ENCODE peak calls at places on chromosomes 11 and 22, in nine cellular contexts. Z, M, V, A, O, G, F, X and P are unnamed samples.

GRCh38 chr11:72625746-72626636 is 48.2 kb downstream of the PDE2A start:
- DNase-seq in Z (no peak), M (peak; percentile 27), V (no peak), A (peak; percentile 23), O (peak; percentile 90), G (peak; percentile 26), F (peak; percentile 71), X (peak; percentile 73), P (peak; percentile 45)

GRCh38 chr11:88398372-88399140 is 61.0 kb upstream of the CTSC start:
- DNase-seq in Z (no peak), M (peak; percentile 69), V (no peak), A (no peak), O (no peak), G (no peak), F (no peak), X (no peak), P (no peak)

GRCh38 chr11:65793625-65794400 is 7.0 kb downstream of the OVOL1 start:
- DNase-seq in Z (no peak), M (no peak), V (no peak), A (no peak), O (no peak), G (no peak), F (no peak), X (no peak), P (no peak)

GRCh38 chr11:116712428-116712827 is 60.4 kb downstream of the BUD13 start:
- DNase-seq in Z (no peak), M (no peak), V (no peak), A (no peak), O (no peak), G (no peak), F (no peak), X (no peak), P (no peak)

GRCh38 chr11:45180888-45181594 is 34.6 kb downstream of the PRDM11 start:
- DNase-seq in Z (no peak), M (peak; percentile 41), V (peak; percentile 79), A (peak; percentile 30), O (peak; percentile 88), G (peak; percentile 36), F (peak; percentile 65), X (peak; percentile 83), P (peak; percentile 54)

GRCh38 chr22:41917906-41918791 is 3.3 kb upstream of the SHISA8 start:
- DNase-seq in Z (no peak), M (peak; percentile 63), V (no peak), A (peak; percentile 32), O (no peak), G (no peak), F (no peak), X (peak; percentile 65), P (no peak)

GRCh38 chr22:43392385-43392989 is 19.3 kb upstream of the MPPED1 start:
- DNase-seq in Z (no peak), M (no peak), V (no peak), A (no peak), O (no peak), G (no peak), F (no peak), X (no peak), P (no peak)

GRCh38 chr22:34105461-34106062 is 185.3 kb upstream of the LARGE1 start:
- DNase-seq in Z (peak; percentile 91), M (no peak), V (peak; percentile 35), A (peak; percentile 56), O (peak; percentile 76), G (peak; percentile 75), F (no peak), X (peak; percentile 72), P (peak; percentile 51)

GRCh38 chr22:19722915-19723164 is 499 bp upstream of the GP1BB start:
- DNase-seq in Z (peak; percentile 77), M (no peak), V (no peak), A (no peak), O (no peak), G (no peak), F (no peak), X (no peak), P (no peak)

GRCh38 chr11:62694455-62695167 is 5.3 kb upstream of the LRRN4CL start:
- DNase-seq in Z (peak; percentile 87), M (peak; percentile 82), V (peak; percentile 80), A (peak; percentile 90), O (peak; percentile 91), G (peak; percentile 90), F (peak; percentile 66), X (peak; percentile 76), P (peak; percentile 75)

GRCh38 chr11:71379722-71380121 is 68.5 kb downstream of the DHCR7 start:
- DNase-seq in Z (no peak), M (no peak), V (no peak), A (no peak), O (no peak), G (no peak), F (no peak), X (no peak), P (no peak)

GRCh38 chr11:95149659-95150294 is 60.1 kb downstream of the ENDOD1 start:
- DNase-seq in Z (peak; percentile 56), M (no peak), V (no peak), A (no peak), O (peak; percentile 75), G (peak; percentile 90), F (peak; percentile 71), X (no peak), P (peak; percentile 58)

GRCh38 chr11:898540-899190 is 11.9 kb downstream of the CHID1 start:
- DNase-seq in Z (no peak), M (no peak), V (no peak), A (peak; percentile 23), O (no peak), G (peak; percentile 74), F (no peak), X (no peak), P (no peak)
- TF ChIP-seq CTCF in Z (peak; percentile 67), M (peak; percentile 22), V (no peak), A (peak; percentile 49), O (no peak), G (no peak), F (no peak), X (no peak), P (no peak)

GRCh38 chr11:818396-819128 is at the start of gene PNPLA2:
- DNase-seq in Z (peak; percentile 69), M (no peak), V (peak; percentile 61), A (no peak), O (no peak), G (no peak), F (no peak), X (peak; percentile 79), P (no peak)

GRCh38 chr11:813037-813436 is 3.3 kb downstream of the RPLP2 start:
- DNase-seq in Z (no peak), M (no peak), V (no peak), A (no peak), O (no peak), G (no peak), F (no peak), X (no peak), P (no peak)

GRCh38 chr11:816433-816779 is 2.3 kb upstream of the PNPLA2 start:
- DNase-seq in Z (no peak), M (no peak), V (no peak), A (no peak), O (no peak), G (no peak), F (no peak), X (no peak), P (no peak)

GRCh38 chr11:813440-814096 is 3.8 kb downstream of the RPLP2 start:
- DNase-seq in Z (no peak), M (no peak), V (no peak), A (no peak), O (no peak), G (no peak), F (no peak), X (no peak), P (no peak)

DNA sequence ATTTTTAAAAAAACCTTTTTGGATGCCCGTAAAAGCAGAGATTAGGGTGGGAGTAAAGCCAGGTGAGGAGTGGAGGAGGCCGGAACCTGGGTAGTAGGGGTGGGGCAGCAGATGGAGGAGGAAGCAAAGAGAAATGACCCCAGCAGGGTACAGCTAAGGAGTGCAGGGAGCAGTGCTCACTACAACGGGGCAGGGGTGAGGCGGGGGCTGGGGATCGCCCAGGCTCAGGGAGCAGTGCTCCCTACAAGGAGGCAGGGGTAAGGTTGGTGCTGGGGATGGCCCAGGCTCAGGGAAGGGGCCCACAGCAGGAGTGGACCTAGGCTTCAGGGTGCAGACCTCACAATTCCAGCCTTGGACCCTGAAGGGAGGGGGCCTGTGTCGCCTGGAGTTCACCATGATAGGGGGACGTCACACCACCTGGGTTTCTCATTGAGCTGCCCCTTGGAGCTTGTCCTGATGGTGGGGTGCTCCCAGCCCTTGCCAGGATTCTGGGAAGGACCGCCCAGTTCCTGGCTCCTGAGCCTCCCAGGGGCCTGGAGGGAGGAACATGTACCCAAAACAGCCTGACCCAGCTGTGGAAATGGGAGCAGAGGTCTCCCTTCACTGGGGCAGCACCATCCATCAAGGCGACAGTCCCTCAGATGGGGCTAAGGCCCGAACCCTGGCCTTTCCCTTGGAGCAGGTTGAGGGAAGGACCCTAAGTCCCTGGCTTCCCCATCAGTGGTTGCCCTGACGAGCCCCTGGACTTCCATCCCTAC is 2.9 kb upstream of the PNPLA2 start:
- DNase-seq in Z (no peak), M (no peak), V (no peak), A (no peak), O (no peak), G (no peak), F (no peak), X (no peak), P (no peak)
- TF ChIP-seq POLR2A in Z (peak; percentile 33), M (no peak), V (no peak), A (no peak), O (no peak), G (no peak), F (no peak), X (no peak), P (no peak)

GRCh38 chr11:14480716-14481115 is 18.9 kb downstream of the COPB1 start:
- DNase-seq in Z (no peak), M (no peak), V (no peak), A (no peak), O (no peak), G (no peak), F (no peak), X (no peak), P (no peak)
- H3K36me3 ChIP-seq in Z (peaks cover 30% of the 10 kb centered on the region), M (peaks cover 65% of the 10 kb centered on the region), V (no peaks in the 10 kb centered on the region), A (peaks cover 99% of the 10 kb centered on the region), O (peaks cover 81% of the 10 kb centered on the region), G (no peaks in the 10 kb centered on the region), F (peaks cover 26% of the 10 kb centered on the region), X (no peaks in the 10 kb centered on the region), P (peaks cover 6% of the 10 kb centered on the region)

GRCh38 chr11:764322-765024 is 12.8 kb downstream of the GATD1 start:
- DNase-seq in Z (no peak), M (no peak), V (no peak), A (no peak), O (no peak), G (no peak), F (no peak), X (no peak), P (no peak)

GRCh38 chr11:761526-762108 is 14.4 kb downstream of the TALDO1 start:
- DNase-seq in Z (no peak), M (no peak), V (no peak), A (no peak), O (no peak), G (no peak), F (no peak), X (no peak), P (no peak)

GRCh38 chr11:763073-763463 is 14.2 kb downstream of the GATD1 start:
- DNase-seq in Z (no peak), M (no peak), V (no peak), A (no peak), O (no peak), G (no peak), F (peak; percentile 68), X (peak; percentile 75), P (no peak)

GRCh38 chr11:763549-764321 is 13.6 kb downstream of the GATD1 start:
- DNase-seq in Z (no peak), M (no peak), V (no peak), A (no peak), O (no peak), G (no peak), F (no peak), X (no peak), P (no peak)

GRCh38 chr11:762421-763072 is 14.7 kb downstream of the GATD1 start:
- DNase-seq in Z (no peak), M (peak; percentile 74), V (no peak), A (no peak), O (no peak), G (no peak), F (no peak), X (peak; percentile 75), P (no peak)
- TF ChIP-seq CTCF in Z (peak; percentile 34), M (peak; percentile 25), V (no peak), A (peak; percentile 39), O (no peak), G (no peak), F (peak; percentile 10), X (peak; percentile 59), P (no peak)